ENCODE peak calls at places on chromosome 20, in four cellular contexts. One of them, this sample, is unnamed.

GRCh38 chr20:57165427-57166004 is 100.9 kb downstream of the BMP7 start:
- DNase-seq in A172: no peak
- DNase-seq in ureter: no peak
- DNase-seq in SHP77: no peak
- DNase-seq in this sample: no peak

GRCh38 chr20:48342822-48343513 is 484.8 kb downstream of the PREX1 start:
- DNase-seq in A172: no peak
- DNase-seq in SHP77: no peak
- DNase-seq in ureter: no peak
- DNase-seq in this sample: no peak

GRCh38 chr20:37992802-37993538 is 40.3 kb downstream of the TTI1 start:
- DNase-seq in ureter: peak
- DNase-seq in A172: peak
- DNase-seq in SHP77: no peak
- DNase-seq in this sample: peak

GRCh38 chr20:11469795-11470495 is 447.7 kb upstream of the BTBD3 start:
- DNase-seq in ureter: no peak
- DNase-seq in SHP77: no peak
- DNase-seq in A172: no peak
- DNase-seq in this sample: no peak

GRCh38 chr20:48098099-48098498 is 312.8 kb upstream of the SULF2 start:
- DNase-seq in SHP77: no peak
- DNase-seq in ureter: no peak
- DNase-seq in A172: no peak
- DNase-seq in this sample: no peak

GRCh38 chr20:19968488-19969073 is 48.6 kb upstream of the NAA20 start:
- DNase-seq in A172: peak
- DNase-seq in ureter: no peak
- DNase-seq in SHP77: no peak
- DNase-seq in this sample: peak

GRCh38 chr20:57383447-57384347 is 7.5 kb upstream of the RBM38 start:
- DNase-seq in SHP77: peak
- DNase-seq in ureter: peak
- DNase-seq in A172: no peak
- DNase-seq in this sample: no peak

GRCh38 chr20:63235399-63235983 is at the start of gene BIRC7:
- DNase-seq in SHP77: no peak
- DNase-seq in ureter: no peak
- DNase-seq in A172: no peak
- DNase-seq in this sample: no peak

GRCh38 chr20:36447101-36447500 is 94.2 kb upstream of the MYL9 start:
- DNase-seq in ureter: no peak
- DNase-seq in A172: no peak
- DNase-seq in SHP77: no peak
- DNase-seq in this sample: no peak

GRCh38 chr20:3616250-3616649 is 46.9 kb downstream of the GFRA4 start:
- DNase-seq in A172: peak
- DNase-seq in SHP77: no peak
- DNase-seq in ureter: no peak
- DNase-seq in this sample: peak

GRCh38 chr20:54197621-54198604 is 10.0 kb upstream of the PFDN4 start:
- DNase-seq in SHP77: no peak
- DNase-seq in A172: peak
- DNase-seq in ureter: no peak
- DNase-seq in this sample: peak

GRCh38 chr20:34562643-34563042 is 4.1 kb downstream of the MAP1LC3A start:
- DNase-seq in A172: peak
- DNase-seq in ureter: no peak
- DNase-seq in SHP77: peak
- DNase-seq in this sample: no peak

GRCh38 chr20:16203091-16203490 is 370.2 kb downstream of the KIF16B start:
- DNase-seq in SHP77: no peak
- DNase-seq in A172: no peak
- DNase-seq in ureter: no peak
- DNase-seq in this sample: no peak

GRCh38 chr20:40869416-40870147 is 159.0 kb upstream of the TOP1 start:
- DNase-seq in A172: no peak
- DNase-seq in SHP77: no peak
- DNase-seq in ureter: no peak
- DNase-seq in this sample: no peak